ENCODE peak calls at places on chromosomes 6 and 20, in nine cellular contexts. W, U, Z, H, K, I, A, B and J are unnamed samples.
A peak's percentile ranks its signal among the peaks of the same experiment; 100 is the strongest.

GRCh38 chr20:13223731-13224130 is 2.7 kb downstream of the ISM1 start:
- DNase-seq in W (no peak), U (no peak), Z (no peak), H (no peak), K (no peak), I (no peak), A (no peak), B (no peak), J (no peak)

GRCh38 chr6:139271056-139271455 is 20.7 kb downstream of the TXLNB start:
- DNase-seq in W (no peak), U (no peak), Z (no peak), H (no peak), K (no peak), I (no peak), A (peak; percentile 18), B (no peak), J (no peak)

GRCh38 chr6:57283096-57283495 is 34.3 kb upstream of the PRIM2 start:
- DNase-seq in W (no peak), U (no peak), Z (no peak), H (no peak), K (no peak), I (no peak), A (no peak), B (no peak), J (no peak)

GRCh38 chr20:38658879-38659612 is 57.4 kb downstream of the ARHGAP40 start:
- DNase-seq in W (no peak), U (peak; percentile 78), Z (no peak), H (peak; percentile 71), K (peak; percentile 85), I (no peak), A (no peak), B (no peak), J (no peak)

GRCh38 chr20:6130045-6130444 is 7.2 kb upstream of the FERMT1 start:
- DNase-seq in W (no peak), U (no peak), Z (no peak), H (no peak), K (no peak), I (no peak), A (no peak), B (no peak), J (no peak)

GRCh38 chr20:7379206-7379605 is 561.1 kb downstream of the HAO1 start:
- DNase-seq in W (no peak), U (no peak), Z (no peak), H (no peak), K (no peak), I (no peak), A (no peak), B (no peak), J (no peak)

GRCh38 chr20:62069741-62070216 is 4.1 kb upstream of the TAF4 start:
- DNase-seq in W (no peak), U (no peak), Z (no peak), H (no peak), K (no peak), I (no peak), A (no peak), B (no peak), J (no peak)

GRCh38 chr20:41615110-41615509 is 3.1 kb downstream of the CHD6 start:
- DNase-seq in W (no peak), U (no peak), Z (no peak), H (no peak), K (no peak), I (no peak), A (no peak), B (no peak), J (no peak)

GRCh38 chr20:62696999-62697398 is 11.6 kb upstream of the NTSR1 start:
- DNase-seq in W (no peak), U (no peak), Z (no peak), H (no peak), K (no peak), I (no peak), A (no peak), B (no peak), J (no peak)

GRCh38 chr6:166173292-166173951 is 5.8 kb upstream of the TBXT start:
- DNase-seq in W (no peak), U (no peak), Z (no peak), H (peak; percentile 29), K (peak; percentile 75), I (peak; percentile 56), A (no peak), B (no peak), J (peak; percentile 28)

GRCh38 chr6:150043501-150044412 is 18.4 kb upstream of the RAET1L start:
- DNase-seq in W (no peak), U (no peak), Z (no peak), H (no peak), K (no peak), I (no peak), A (no peak), B (no peak), J (no peak)
- H3K4me3 ChIP-seq in W (no peak overlapping the region), U (no peak overlapping the region), Z (no peak overlapping the region), H (no peak overlapping the region), K (no peak overlapping the region), I (no peak overlapping the region), A (no peak overlapping the region), B (no peak overlapping the region), J (no peak overlapping the region)

DNA sequence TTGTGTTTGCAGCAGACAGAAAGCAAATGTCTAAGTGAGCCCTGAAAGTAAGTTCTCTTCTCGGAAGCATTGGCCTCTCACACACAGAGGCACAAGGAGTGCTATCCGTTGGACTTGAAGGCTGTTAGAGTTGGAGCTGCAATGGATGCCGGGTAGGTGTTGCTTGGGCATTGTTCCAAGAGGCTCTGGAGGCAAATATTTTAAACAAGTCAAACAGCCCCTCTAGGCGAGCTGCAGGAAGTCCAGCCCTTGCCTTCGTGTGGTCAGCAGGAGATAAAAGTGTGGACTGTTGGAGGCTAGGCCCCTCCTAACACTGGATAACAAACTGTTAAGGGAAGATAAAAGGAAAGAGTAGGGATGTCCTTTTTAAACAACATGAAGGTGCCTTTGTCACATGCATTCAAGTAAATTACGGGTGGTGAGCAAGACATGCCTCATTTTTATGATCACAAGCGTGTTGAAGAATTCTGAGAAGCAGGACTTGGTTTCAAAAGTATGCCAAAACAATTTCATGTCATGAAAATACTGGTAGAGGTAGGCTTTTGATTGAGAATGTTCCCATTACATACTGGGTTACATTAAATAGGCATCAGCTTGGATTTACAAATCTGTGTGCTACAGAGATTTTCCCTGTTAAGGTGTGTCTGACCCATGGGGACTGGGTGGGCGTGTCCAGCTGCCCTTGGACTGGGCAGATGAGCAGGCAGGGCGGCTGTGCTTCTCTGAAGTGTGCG is 57.4 kb downstream of the RREB1 start:
- DNase-seq in W (no peak), U (no peak), Z (no peak), H (no peak), K (no peak), I (no peak), A (no peak), B (no peak), J (no peak)
- H3K4me3 ChIP-seq in W (no peak overlapping the region), U (no peak overlapping the region), Z (no peak overlapping the region), H (no peak overlapping the region), K (no peak overlapping the region), I (no peak overlapping the region), A (no peak overlapping the region), B (no peak overlapping the region), J (no peak overlapping the region)

GRCh38 chr20:17504898-17505663 is 26.1 kb downstream of the BFSP1 start:
- DNase-seq in W (peak; percentile 79), U (peak; percentile 81), Z (peak; percentile 77), H (peak; percentile 78), K (peak; percentile 89), I (peak; percentile 39), A (no peak), B (peak; percentile 19), J (peak; percentile 58)
- H3K4me3 ChIP-seq in W (peak overlapping the region; percentile 33), U (peak overlapping the region; percentile 55), Z (peak overlapping the region; percentile 65), H (peak overlapping the region; percentile 29), K (peak overlapping the region; percentile 56), I (no peak overlapping the region), A (peak overlapping the region; percentile 58), B (peak overlapping the region; percentile 57), J (peak overlapping the region; percentile 49)

DNA sequence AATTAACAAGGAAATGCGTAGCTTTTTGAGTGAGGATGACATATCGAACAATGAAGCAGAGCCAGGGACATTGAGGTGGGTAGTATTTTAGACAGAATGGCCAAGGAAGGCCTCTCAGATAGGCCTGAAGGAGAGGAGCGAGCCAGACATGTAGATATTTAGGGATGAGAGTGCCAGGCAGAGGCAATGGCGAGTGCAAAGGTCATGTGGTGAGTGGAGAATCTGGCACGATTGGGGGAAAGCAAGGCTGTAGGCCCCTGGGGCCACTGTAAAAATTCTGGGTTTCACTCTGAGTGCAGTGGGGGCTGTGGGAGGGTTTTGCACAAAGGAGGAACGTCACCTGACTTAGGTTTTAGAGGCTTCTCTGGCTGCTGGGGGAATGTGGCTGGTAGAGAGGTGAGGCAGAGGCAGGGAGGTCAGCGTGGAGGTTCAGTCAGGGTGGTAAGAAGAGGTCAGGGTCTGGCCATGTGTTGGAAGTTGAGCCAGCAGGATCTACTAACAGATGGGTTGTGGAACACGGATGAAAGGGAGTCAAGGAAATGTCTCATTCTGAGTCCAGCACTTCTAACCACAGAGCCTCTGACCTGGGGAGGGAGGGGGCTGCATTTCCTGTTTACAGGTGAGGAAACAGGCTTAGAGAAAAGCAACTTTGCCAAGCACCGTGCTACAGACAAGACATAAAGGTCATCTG is 11.3 kb downstream of the SIRPA start:
- DNase-seq in W (no peak), U (no peak), Z (no peak), H (no peak), K (no peak), I (no peak), A (no peak), B (no peak), J (no peak)
- H3K4me3 ChIP-seq in W (no peak overlapping the region), U (no peak overlapping the region), Z (no peak overlapping the region), H (no peak overlapping the region), K (no peak overlapping the region), I (no peak overlapping the region), A (no peak overlapping the region), B (no peak overlapping the region), J (no peak overlapping the region)

GRCh38 chr6:13372688-13373487 is 44.6 kb upstream of the TBC1D7 start:
- DNase-seq in W (no peak), U (no peak), Z (no peak), H (no peak), K (no peak), I (no peak), A (no peak), B (no peak), J (no peak)

GRCh38 chr6:13375360-13375878 is 47.1 kb upstream of the TBC1D7 start:
- DNase-seq in W (no peak), U (no peak), Z (no peak), H (no peak), K (no peak), I (no peak), A (no peak), B (no peak), J (peak; percentile 48)

GRCh38 chr6:13371421-13372072 is 43.2 kb upstream of the TBC1D7 start:
- DNase-seq in W (no peak), U (no peak), Z (no peak), H (peak; percentile 40), K (no peak), I (no peak), A (no peak), B (no peak), J (no peak)

GRCh38 chr6:13373919-13374318 is 45.6 kb upstream of the TBC1D7 start:
- DNase-seq in W (no peak), U (no peak), Z (no peak), H (no peak), K (no peak), I (no peak), A (no peak), B (no peak), J (no peak)

DNA sequence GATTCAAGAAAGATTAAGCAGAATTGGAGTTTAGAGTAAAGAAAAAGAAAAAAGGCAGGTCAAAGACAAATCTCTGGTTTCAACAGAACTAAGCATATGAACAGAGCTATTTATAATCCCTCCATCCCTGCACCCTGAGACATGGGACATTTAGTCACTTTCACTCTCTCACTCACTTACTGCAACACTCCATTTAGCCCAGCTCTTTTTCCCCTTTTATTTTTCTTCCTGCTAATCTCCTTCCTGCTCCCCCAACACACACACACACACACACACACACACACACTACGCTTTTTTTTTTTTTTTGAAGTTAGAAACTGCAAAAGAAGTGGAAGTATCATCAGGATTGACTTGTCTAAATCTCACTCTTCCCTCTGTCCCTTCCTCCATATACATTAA is 45.1 kb upstream of the TBC1D7 start:
- DNase-seq in W (no peak), U (no peak), Z (no peak), H (no peak), K (no peak), I (no peak), A (no peak), B (no peak), J (no peak)
- H3K4me3 ChIP-seq in W (no peak overlapping the region), U (no peak overlapping the region), Z (no peak overlapping the region), H (no peak overlapping the region), K (no peak overlapping the region), I (no peak overlapping the region), A (no peak overlapping the region), B (no peak overlapping the region), J (no peak overlapping the region)